ENCODE peak calls at places on chromosomes 6 and 20, in four cellular contexts. I is HL-60, N is GM12878, O is K562. L is an unnamed sample.

GRCh38 chr6:3456794-3457709 is at the start of gene SLC22A23:
- DNase-seq in I (peak; percentile 13), N (no peak), O (peak; percentile 86), L (peak; percentile 92)

GRCh38 chr6:31760790-31761189 is 1.7 kb upstream of the SAPCD1 start:
- DNase-seq in I (no peak), N (no peak), O (no peak), L (no peak)

GRCh38 chr6:36268478-36269248 is 1.2 kb upstream of the PNPLA1 start:
- DNase-seq in I (no peak), N (no peak), O (no peak), L (no peak)

GRCh38 chr6:166931426-166931970 is 24.9 kb downstream of the RNASET2 start:
- DNase-seq in I (no peak), N (no peak), O (no peak), L (no peak)

GRCh38 chr6:1406306-1407058 is 17.1 kb downstream of the FOXF2 start:
- DNase-seq in I (no peak), N (no peak), O (no peak), L (no peak)

GRCh38 chr6:95203153-95203754 is 374.1 kb upstream of the MANEA start:
- DNase-seq in I (no peak), N (no peak), O (peak; percentile 12), L (peak; percentile 4)

GRCh38 chr20:57680131-57680716 is 29.6 kb downstream of the PMEPA1 start:
- DNase-seq in I (no peak), N (peak; percentile 86), O (no peak), L (no peak)

GRCh38 chr6:93799226-93799625 is 379.9 kb upstream of the EPHA7 start:
- DNase-seq in I (no peak), N (no peak), O (no peak), L (no peak)

GRCh38 chr6:76789580-76789979 is 673.7 kb downstream of the HTR1B start:
- DNase-seq in I (no peak), N (no peak), O (no peak), L (no peak)

GRCh38 chr6:98653171-98653570 is 181.2 kb upstream of the POU3F2 start:
- DNase-seq in I (no peak), N (no peak), O (no peak), L (no peak)

GRCh38 chr20:16411361-16411760 is 161.9 kb downstream of the KIF16B start:
- DNase-seq in I (no peak), N (no peak), O (peak; percentile 58), L (no peak)

GRCh38 chr6:125923371-125923877 is 33.1 kb upstream of the HINT3 start:
- DNase-seq in I (no peak), N (no peak), O (peak; percentile 58), L (no peak)

GRCh38 chr6:40923326-40923725 is 115.7 kb downstream of the UNC5CL start:
- DNase-seq in I (no peak), N (no peak), O (peak; percentile 6), L (no peak)

GRCh38 chr6:51105357-51105756 is 286.7 kb downstream of the TFAP2B start:
- DNase-seq in I (no peak), N (no peak), O (peak; percentile 38), L (no peak)

GRCh38 chr6:49966334-49966733 is 2.4 kb upstream of the DEFB114 start:
- DNase-seq in I (no peak), N (no peak), O (no peak), L (no peak)

GRCh38 chr6:21895591-21895990 is 302.0 kb downstream of the SOX4 start:
- DNase-seq in I (no peak), N (no peak), O (no peak), L (no peak)

GRCh38 chr20:4060054-4060795 is 44.9 kb upstream of the RNF24 start:
- DNase-seq in I (no peak), N (peak; percentile 40), O (no peak), L (no peak)

DNA sequence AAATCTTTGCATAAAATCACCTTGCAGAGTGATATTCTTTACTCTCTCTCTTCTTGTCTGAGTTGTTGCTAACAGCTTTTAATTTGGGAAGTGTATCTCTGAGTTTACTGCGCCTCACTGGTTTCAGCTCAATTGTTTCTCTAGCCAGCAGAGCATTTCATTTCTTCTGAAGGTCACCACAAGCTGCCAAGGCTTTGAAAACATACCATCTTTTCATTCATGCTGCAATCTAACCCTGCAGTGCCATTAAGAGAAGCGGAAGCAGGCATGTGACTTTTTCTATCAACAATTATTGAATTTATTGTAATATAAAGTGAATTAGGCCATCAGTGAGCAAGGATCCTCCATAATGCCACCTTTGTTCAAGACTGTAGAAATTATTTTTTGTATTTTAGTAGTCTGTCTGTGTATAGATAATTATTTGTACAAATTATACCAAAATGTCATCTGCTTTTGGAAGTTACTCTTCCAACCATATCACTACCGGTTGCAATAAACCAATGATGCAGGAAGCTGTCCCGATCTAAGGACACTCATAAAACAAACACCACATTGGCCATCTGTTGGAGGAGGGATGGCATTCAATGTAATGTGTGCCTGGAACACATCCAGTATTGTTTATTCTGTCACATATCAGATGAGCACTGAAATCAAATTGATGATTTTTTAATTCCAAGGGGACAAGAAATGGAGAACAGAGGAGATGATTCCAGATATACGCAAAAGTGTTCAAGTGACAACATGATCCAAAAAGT is 26.8 kb downstream of the HS3ST5 start:
- DNase-seq in I (no peak), N (no peak), O (no peak), L (no peak)
- TF ChIP-seq SPI1 in I (no peak), N (no peak), O (no peak), L (no peak)

GRCh38 chr20:9571783-9572182 is 57.4 kb downstream of the LAMP5 start:
- DNase-seq in I (no peak), N (no peak), O (no peak), L (no peak)

GRCh38 chr20:9574182-9574581 is 59.8 kb downstream of the LAMP5 start:
- DNase-seq in I (no peak), N (no peak), O (no peak), L (no peak)

GRCh38 chr20:9570612-9571011 is 56.2 kb downstream of the LAMP5 start:
- DNase-seq in I (no peak), N (no peak), O (no peak), L (no peak)

GRCh38 chr20:9573598-9573997 is 59.2 kb downstream of the LAMP5 start:
- DNase-seq in I (no peak), N (no peak), O (no peak), L (no peak)

DNA sequence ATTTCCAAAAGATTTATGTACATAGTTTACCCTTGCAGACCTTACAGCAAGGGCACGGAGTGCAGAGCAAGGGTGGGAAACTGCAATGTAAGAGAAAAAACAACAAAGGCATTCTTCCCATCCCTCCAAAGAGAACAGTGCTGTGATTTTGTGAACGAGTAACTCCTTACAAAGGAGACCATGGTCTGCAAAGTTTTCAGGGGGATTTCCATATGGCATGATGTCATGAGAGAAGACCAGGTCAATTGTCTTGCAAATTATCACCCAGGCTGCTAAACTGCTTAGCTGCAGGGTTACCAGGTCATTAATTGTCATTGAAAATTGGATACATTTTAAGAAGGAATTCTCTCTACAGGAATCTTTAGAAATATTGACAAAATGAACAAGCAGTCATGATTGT is 58.3 kb downstream of the LAMP5 start:
- DNase-seq in I (no peak), N (no peak), O (no peak), L (no peak)
- TF ChIP-seq POLR2AphosphoS5 in I (no peak), N (no peak), O (no peak), L (no peak)

GRCh38 chr6:14210663-14211595 is 93.4 kb downstream of the CD83 start:
- DNase-seq in I (peak; percentile 90), N (peak; percentile 48), O (peak; percentile 97), L (peak; percentile 96)

GRCh38 chr6:14211596-14211961 is 94.0 kb downstream of the CD83 start:
- DNase-seq in I (peak; percentile 47), N (no peak), O (peak; percentile 66), L (peak; percentile 11)

GRCh38 chr6:14210077-14210476 is 92.5 kb downstream of the CD83 start:
- DNase-seq in I (no peak), N (no peak), O (no peak), L (no peak)

GRCh38 chr6:14212020-14212419 is 94.4 kb downstream of the CD83 start:
- DNase-seq in I (no peak), N (no peak), O (no peak), L (no peak)

DNA sequence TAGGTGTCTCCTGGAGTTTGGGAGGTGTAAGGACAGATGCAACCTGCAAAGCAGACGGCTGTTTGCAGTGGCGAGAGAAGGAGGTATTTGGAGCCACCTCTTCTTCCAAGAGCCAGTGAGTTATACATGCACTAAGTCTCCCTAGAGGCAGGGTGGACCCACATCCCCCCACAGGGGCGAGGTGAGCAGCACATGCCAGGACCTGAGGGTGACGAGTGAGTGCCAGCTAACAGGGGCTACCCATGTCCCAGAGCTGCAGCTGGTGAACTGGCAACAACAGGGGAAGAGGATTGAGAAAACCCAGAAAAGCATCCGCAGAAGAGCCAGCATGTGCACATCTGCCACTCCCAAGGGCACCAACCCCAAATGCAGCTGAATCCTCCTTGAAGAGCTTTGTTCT is 95.1 kb downstream of the CD83 start:
- DNase-seq in I (no peak), N (no peak), O (no peak), L (no peak)
- TF ChIP-seq SPI1 in I (no peak), N (no peak), O (no peak), L (no peak)

GRCh38 chr6:10531513-10531912 is 10.4 kb downstream of the GCNT2 start:
- DNase-seq in I (no peak), N (no peak), O (no peak), L (no peak)
- TF ChIP-seq POLR2AphosphoS5 in I (no peak), N (no peak), O (no peak), L (peak; percentile 53)